ENCODE peak calls at places on chromosome 10, in six cellular contexts. G, V, R, Q, Y and N are unnamed samples.

GRCh38 chr10:7121154-7121797 is 289.6 kb downstream of the SFMBT2 start:
- DNase-seq in G (peak; percentile 67), V (peak; percentile 35), R (peak; percentile 79), Q (peak; percentile 19), Y (peak; percentile 35), N (peak; percentile 62)

GRCh38 chr10:121927361-121927840 is 430 bp downstream of the ATE1 start:
- DNase-seq in G (peak; percentile 73), V (peak; percentile 65), R (peak; percentile 43), Q (peak; percentile 49), Y (peak; percentile 47), N (peak; percentile 71)

GRCh38 chr10:113616244-113617074 is 47.4 kb downstream of the NRAP start:
- DNase-seq in G (peak; percentile 28), V (peak; percentile 18), R (no peak), Q (no peak), Y (no peak), N (peak; percentile 29)

GRCh38 chr10:102016416-102016815 is 39.6 kb downstream of the ARMH3 start:
- DNase-seq in G (no peak), V (no peak), R (no peak), Q (no peak), Y (no peak), N (no peak)

GRCh38 chr10:129815898-129816665 is 148.0 kb downstream of the EBF3 start:
- DNase-seq in G (no peak), V (no peak), R (no peak), Q (no peak), Y (no peak), N (no peak)

GRCh38 chr10:51321968-51322367 is 247.7 kb downstream of the PRKG1 start:
- DNase-seq in G (no peak), V (peak; percentile 15), R (no peak), Q (no peak), Y (no peak), N (peak; percentile 8)

GRCh38 chr10:31574566-31574965 is 255.6 kb downstream of the ZEB1 start:
- DNase-seq in G (no peak), V (no peak), R (no peak), Q (no peak), Y (no peak), N (no peak)

GRCh38 chr10:129523031-129523722 is 56.1 kb downstream of the MGMT start:
- DNase-seq in G (no peak), V (no peak), R (no peak), Q (no peak), Y (no peak), N (no peak)

GRCh38 chr10:79494871-79495270 is 17.5 kb upstream of the EIF5AL1 start:
- DNase-seq in G (peak; percentile 1), V (no peak), R (no peak), Q (no peak), Y (no peak), N (no peak)

GRCh38 chr10:119726291-119727261 is 726 bp downstream of the INPP5F start:
- DNase-seq in G (no peak), V (no peak), R (no peak), Q (no peak), Y (no peak), N (no peak)

GRCh38 chr10:5508161-5508604 is 8.8 kb upstream of the CALML5 start:
- DNase-seq in G (no peak), V (no peak), R (no peak), Q (no peak), Y (no peak), N (no peak)

GRCh38 chr10:104332243-104333036 is 5.8 kb downstream of the ITPRIP start:
- DNase-seq in G (no peak), V (no peak), R (no peak), Q (no peak), Y (peak; percentile 30), N (no peak)

GRCh38 chr10:98242823-98243222 is 25.2 kb downstream of the LOXL4 start:
- DNase-seq in G (peak; percentile 39), V (no peak), R (no peak), Q (peak; percentile 52), Y (peak; percentile 51), N (no peak)

GRCh38 chr10:94402204-94403033 is at the start of gene TBC1D12:
- DNase-seq in G (peak; percentile 97), V (peak; percentile 95), R (peak; percentile 60), Q (peak; percentile 93), Y (peak; percentile 97), N (peak; percentile 95)

GRCh38 chr10:114283535-114283934 is 44.5 kb downstream of the VWA2 start:
- DNase-seq in G (no peak), V (no peak), R (no peak), Q (no peak), Y (no peak), N (no peak)

GRCh38 chr10:132257271-132257670 is 50.5 kb downstream of the STK32C start:
- DNase-seq in G (no peak), V (peak; percentile 52), R (no peak), Q (no peak), Y (no peak), N (peak; percentile 68)

GRCh38 chr10:95569368-95569767 is 8.2 kb upstream of the SORBS1 start:
- DNase-seq in G (no peak), V (no peak), R (no peak), Q (no peak), Y (no peak), N (peak; percentile 11)

GRCh38 chr10:5618829-5619228 is 47.6 kb downstream of the ASB13 start:
- DNase-seq in G (no peak), V (no peak), R (no peak), Q (no peak), Y (no peak), N (no peak)

GRCh38 chr10:20993387-20994170 is 96.5 kb upstream of the NEBL start:
- DNase-seq in G (no peak), V (peak; percentile 72), R (no peak), Q (no peak), Y (peak; percentile 86), N (peak; percentile 77)

GRCh38 chr10:47406870-47407648 is 23.0 kb upstream of the ZNF488 start:
- DNase-seq in G (peak; percentile 89), V (peak; percentile 99), R (no peak), Q (no peak), Y (peak; percentile 79), N (peak; percentile 96)

GRCh38 chr10:11919271-11919670 is 96.1 kb downstream of the PROSER2 start:
- DNase-seq in G (no peak), V (no peak), R (no peak), Q (no peak), Y (no peak), N (no peak)

GRCh38 chr10:53836638-53837037 is 964.4 kb downstream of the PCDH15 start:
- DNase-seq in G (no peak), V (no peak), R (no peak), Q (no peak), Y (no peak), N (peak; percentile 66)

GRCh38 chr10:10818082-10818481 is 199.6 kb upstream of the CELF2 start:
- DNase-seq in G (no peak), V (no peak), R (no peak), Q (no peak), Y (no peak), N (no peak)

GRCh38 chr10:86956841-86957448 is 470 bp downstream of the MMRN2 start:
- DNase-seq in G (no peak), V (no peak), R (no peak), Q (no peak), Y (no peak), N (no peak)

GRCh38 chr10:130403153-130403890 is 267.1 kb downstream of the GLRX3 start:
- DNase-seq in G (no peak), V (no peak), R (no peak), Q (no peak), Y (no peak), N (no peak)

GRCh38 chr10:3886191-3886590 is 101.2 kb upstream of the KLF6 start:
- DNase-seq in G (peak; percentile 67), V (no peak), R (no peak), Q (no peak), Y (peak; percentile 77), N (no peak)